ENCODE peak calls at places on chromosome 13, in four cellular contexts. W is stimulated activated CD8-positive, alpha-beta memory T cell treated with anti-CD3 and anti-CD28 coated beads, Interleukin-4, amount 100 ng/mL, for 1 hour; K is heart right ventricle; H is fibroblast of lung. Y is an unnamed sample.

GRCh38 chr13:110479648-110480047 is 81.9 kb downstream of the RAB20 start:
- DNase-seq in W (no peak), K (peak), H (no peak), Y (no peak)

GRCh38 chr13:114129649-114130062 is 2.8 kb downstream of the RASA3 start:
- DNase-seq in W (no peak), K (no peak), H (no peak), Y (no peak)

GRCh38 chr13:28268800-28269223 is 130.5 kb downstream of the PAN3 start:
- DNase-seq in W (no peak), K (no peak), H (no peak), Y (no peak)

GRCh38 chr13:44622259-44622658 is 46.1 kb upstream of the TSC22D1 start:
- DNase-seq in W (no peak), K (no peak), H (no peak), Y (no peak)

GRCh38 chr13:26024558-26024957 is 27.3 kb downstream of the SHISA2 start:
- DNase-seq in W (no peak), K (no peak), H (no peak), Y (no peak)

GRCh38 chr13:25267715-25268114 is 19.6 kb downstream of the MTMR6 start:
- DNase-seq in W (no peak), K (no peak), H (peak), Y (no peak)

GRCh38 chr13:97359181-97360057 is 74.5 kb upstream of the RAP2A start:
- DNase-seq in W (no peak), K (no peak), H (peak), Y (no peak)

GRCh38 chr13:50993908-50994307 is 84.3 kb downstream of the RNASEH2B start:
- DNase-seq in W (no peak), K (no peak), H (peak), Y (no peak)

GRCh38 chr13:36736119-36736726 is 62.4 kb downstream of the SERTM1 start:
- DNase-seq in W (no peak), K (no peak), H (peak), Y (no peak)

GRCh38 chr13:97566907-97567306 is 132.9 kb downstream of the RAP2A start:
- DNase-seq in W (no peak), K (no peak), H (no peak), Y (no peak)

GRCh38 chr13:111853146-111853545 is 213.8 kb upstream of the SOX1 start:
- DNase-seq in W (no peak), K (no peak), H (no peak), Y (no peak)

GRCh38 chr13:111906816-111907215 is 160.1 kb upstream of the SOX1 start:
- DNase-seq in W (no peak), K (no peak), H (no peak), Y (no peak)

GRCh38 chr13:94054159-94054558 is 425.3 kb downstream of the DCT start:
- DNase-seq in W (no peak), K (no peak), H (no peak), Y (no peak)

GRCh38 chr13:29991343-29991742 is 140.9 kb upstream of the UBL3 start:
- DNase-seq in W (no peak), K (no peak), H (peak), Y (no peak)

GRCh38 chr13:101988140-101988539 is 413.7 kb downstream of the FGF14 start:
- DNase-seq in W (no peak), K (no peak), H (no peak), Y (no peak)

GRCh38 chr13:114155320-114155719 is 22.9 kb upstream of the RASA3 start:
- DNase-seq in W (no peak), K (no peak), H (no peak), Y (no peak)

GRCh38 chr13:26562538-26562890 is 5.0 kb downstream of the WASF3 start:
- DNase-seq in W (no peak), K (no peak), H (no peak), Y (no peak)

Y was measured in cortex of kidney.